ENCODE peak calls at places on chromosomes 6 and 20, in ten cellular contexts. S is left ventricle myocardium inferior; O is hepatocyte; V is Daoy; D is left kidney; M is fibroblast of the aortic adventitia; L is T follicular helper cell; B is activated effector memory CD4-positive, alpha-beta T cell treated with anti-CD3 and anti-CD28 coated beads, Interleukin-2, amount 50 U/mL, for 16 hours; F is NCI-H69; I is CD4-positive, CD25-positive, alpha-beta regulatory T cell. Z is an unnamed sample.

GRCh38 chr6:133761706-133762105 is 127.2 kb upstream of the TCF21 start:
- DNase-seq in S (no peak), O (no peak), V (no peak), D (no peak), M (peak), L (no peak), B (no peak), F (no peak), I (no peak), Z (peak)

GRCh38 chr6:40997256-40997957 is 41.6 kb downstream of the UNC5CL start:
- DNase-seq in S (no peak), O (peak), V (peak), D (peak), M (peak), L (no peak), B (no peak), F (peak), I (no peak), Z (peak)

GRCh38 chr20:51500311-51500710 is 42.2 kb downstream of the NFATC2 start:
- DNase-seq in S (no peak), O (no peak), V (no peak), D (no peak), M (no peak), L (peak), B (peak), F (no peak), I (peak), Z (no peak)

GRCh38 chr6:33846226-33846625 is 42.4 kb upstream of the MLN start:
- DNase-seq in S (no peak), O (no peak), V (no peak), D (no peak), M (no peak), L (no peak), B (no peak), F (no peak), I (no peak), Z (no peak)

GRCh38 chr6:32603888-32604287 is 14.2 kb upstream of the HLA-DRB1 start:
- DNase-seq in S (no peak), O (no peak), V (no peak), D (no peak), M (no peak), L (no peak), B (no peak), F (no peak), I (no peak), Z (no peak)

GRCh38 chr6:14441371-14441781 is 323.8 kb downstream of the CD83 start:
- DNase-seq in S (no peak), O (no peak), V (no peak), D (peak), M (peak), L (no peak), B (no peak), F (peak), I (no peak), Z (no peak)

GRCh38 chr6:90024633-90025032 is 130.4 kb downstream of the GJA10 start:
- DNase-seq in S (no peak), O (no peak), V (no peak), D (no peak), M (no peak), L (no peak), B (no peak), F (no peak), I (no peak), Z (no peak)

GRCh38 chr20:49724637-49725606 is 11.2 kb upstream of the B4GALT5 start:
- DNase-seq in S (peak), O (no peak), V (peak), D (peak), M (peak), L (no peak), B (peak), F (peak), I (no peak), Z (no peak)

GRCh38 chr6:37535701-37536461 is 36.2 kb upstream of the CCDC167 start:
- DNase-seq in S (no peak), O (peak), V (peak), D (peak), M (no peak), L (no peak), B (no peak), F (peak), I (no peak), Z (no peak)

GRCh38 chr20:33811763-33812672 is 870 bp downstream of the CHMP4B start:
- DNase-seq in S (peak), O (peak), V (peak), D (peak), M (peak), L (peak), B (peak), F (peak), I (peak), Z (peak)

GRCh38 chr6:146890644-146891434 is 292.1 kb downstream of the ADGB start:
- DNase-seq in S (no peak), O (no peak), V (no peak), D (no peak), M (peak), L (no peak), B (no peak), F (no peak), I (no peak), Z (no peak)